ENCODE peak calls at places on chromosomes 4 and X, in ten cellular contexts. One of them, this sample, is unnamed.
A peak's percentile ranks its signal among the peaks of the same experiment; 100 is the strongest.

GRCh38 chrX:109310031-109310430 is 171.9 kb downstream of the GUCY2F start:
- DNase-seq in naive thymus-derived CD8-positive, alpha-beta T cell: no peak
- DNase-seq in hepatic stellate cell: no peak
- DNase-seq in progenitor cell of endocrine pancreas: no peak
- DNase-seq in head of caudate nucleus: no peak
- DNase-seq in CD8-positive, alpha-beta T cell: no peak
- DNase-seq in CD4-positive, alpha-beta memory T cell: no peak
- DNase-seq in GM03348: no peak
- DNase-seq in astrocyte of the spinal cord: no peak
- DNase-seq in NAMALWA: no peak
- DNase-seq in this sample: no peak

GRCh38 chr4:161314371-161314770 is 849.4 kb downstream of the FSTL5 start:
- DNase-seq in progenitor cell of endocrine pancreas: no peak
- DNase-seq in CD8-positive, alpha-beta T cell: no peak
- DNase-seq in head of caudate nucleus: no peak
- DNase-seq in GM03348: no peak
- DNase-seq in CD4-positive, alpha-beta memory T cell: no peak
- DNase-seq in hepatic stellate cell: no peak
- DNase-seq in NAMALWA: no peak
- DNase-seq in astrocyte of the spinal cord: no peak
- DNase-seq in naive thymus-derived CD8-positive, alpha-beta T cell: no peak
- DNase-seq in this sample: no peak

GRCh38 chrX:113892891-113893290 is 691.0 kb upstream of the HTR2C start:
- DNase-seq in naive thymus-derived CD8-positive, alpha-beta T cell: no peak
- DNase-seq in GM03348: no peak
- DNase-seq in astrocyte of the spinal cord: no peak
- DNase-seq in hepatic stellate cell: no peak
- DNase-seq in NAMALWA: no peak
- DNase-seq in CD4-positive, alpha-beta memory T cell: no peak
- DNase-seq in head of caudate nucleus: no peak
- DNase-seq in CD8-positive, alpha-beta T cell: no peak
- DNase-seq in progenitor cell of endocrine pancreas: no peak
- DNase-seq in this sample: no peak

GRCh38 chrX:131565909-131566308 is 22.0 kb downstream of the OR13H1 start:
- DNase-seq in progenitor cell of endocrine pancreas: no peak
- DNase-seq in astrocyte of the spinal cord: no peak
- DNase-seq in NAMALWA: no peak
- DNase-seq in hepatic stellate cell: no peak
- DNase-seq in CD4-positive, alpha-beta memory T cell: no peak
- DNase-seq in head of caudate nucleus: no peak
- DNase-seq in naive thymus-derived CD8-positive, alpha-beta T cell: no peak
- DNase-seq in CD8-positive, alpha-beta T cell: no peak
- DNase-seq in GM03348: no peak
- DNase-seq in this sample: no peak

GRCh38 chr4:81648576-81649272 is 177.0 kb upstream of the RASGEF1B start:
- DNase-seq in hepatic stellate cell: no peak
- DNase-seq in astrocyte of the spinal cord: peak; percentile 28
- DNase-seq in GM03348: no peak
- DNase-seq in CD8-positive, alpha-beta T cell: peak; percentile 19
- DNase-seq in naive thymus-derived CD8-positive, alpha-beta T cell: peak; percentile 72
- DNase-seq in progenitor cell of endocrine pancreas: no peak
- DNase-seq in head of caudate nucleus: no peak
- DNase-seq in CD4-positive, alpha-beta memory T cell: peak; percentile 17
- DNase-seq in NAMALWA: peak; percentile 83
- DNase-seq in this sample: no peak

GRCh38 chr4:121072836-121073362 is 564 bp upstream of the NDNF start:
- DNase-seq in CD8-positive, alpha-beta T cell: no peak
- DNase-seq in CD4-positive, alpha-beta memory T cell: peak; percentile 7
- DNase-seq in astrocyte of the spinal cord: no peak
- DNase-seq in progenitor cell of endocrine pancreas: no peak
- DNase-seq in hepatic stellate cell: no peak
- DNase-seq in naive thymus-derived CD8-positive, alpha-beta T cell: peak; percentile 31
- DNase-seq in head of caudate nucleus: no peak
- DNase-seq in GM03348: peak; percentile 12
- DNase-seq in NAMALWA: no peak
- DNase-seq in this sample: peak; percentile 11

GRCh38 chr4:2962614-2963184 is 507 bp downstream of the NOP14 start:
- DNase-seq in progenitor cell of endocrine pancreas: no peak
- DNase-seq in astrocyte of the spinal cord: no peak
- DNase-seq in NAMALWA: peak; percentile 84
- DNase-seq in GM03348: no peak
- DNase-seq in hepatic stellate cell: peak; percentile 52
- DNase-seq in head of caudate nucleus: peak; percentile 41
- DNase-seq in naive thymus-derived CD8-positive, alpha-beta T cell: no peak
- DNase-seq in CD4-positive, alpha-beta memory T cell: no peak
- DNase-seq in CD8-positive, alpha-beta T cell: peak; percentile 35
- DNase-seq in this sample: peak; percentile 37

GRCh38 chrX:63922221-63922620 is 137.2 kb upstream of the ARHGEF9 start:
- DNase-seq in progenitor cell of endocrine pancreas: no peak
- DNase-seq in head of caudate nucleus: no peak
- DNase-seq in CD4-positive, alpha-beta memory T cell: no peak
- DNase-seq in astrocyte of the spinal cord: peak; percentile 24
- DNase-seq in CD8-positive, alpha-beta T cell: no peak
- DNase-seq in hepatic stellate cell: peak; percentile 42
- DNase-seq in NAMALWA: no peak
- DNase-seq in GM03348: peak; percentile 63
- DNase-seq in naive thymus-derived CD8-positive, alpha-beta T cell: no peak
- DNase-seq in this sample: no peak

GRCh38 chr4:15691346-15692140 is 9.9 kb downstream of the FAM200B start:
- DNase-seq in progenitor cell of endocrine pancreas: no peak
- DNase-seq in GM03348: peak; percentile 23
- DNase-seq in naive thymus-derived CD8-positive, alpha-beta T cell: no peak
- DNase-seq in CD8-positive, alpha-beta T cell: no peak
- DNase-seq in head of caudate nucleus: no peak
- DNase-seq in astrocyte of the spinal cord: peak; percentile 61
- DNase-seq in CD4-positive, alpha-beta memory T cell: no peak
- DNase-seq in NAMALWA: no peak
- DNase-seq in hepatic stellate cell: no peak
- DNase-seq in this sample: no peak

GRCh38 chr4:121791481-121791880 is 9.6 kb upstream of the EXOSC9 start:
- DNase-seq in CD8-positive, alpha-beta T cell: no peak
- DNase-seq in head of caudate nucleus: no peak
- DNase-seq in hepatic stellate cell: peak; percentile 26
- DNase-seq in astrocyte of the spinal cord: peak; percentile 89
- DNase-seq in GM03348: peak; percentile 64
- DNase-seq in NAMALWA: no peak
- DNase-seq in progenitor cell of endocrine pancreas: no peak
- DNase-seq in naive thymus-derived CD8-positive, alpha-beta T cell: no peak
- DNase-seq in CD4-positive, alpha-beta memory T cell: no peak
- DNase-seq in this sample: no peak

GRCh38 chr4:2799444-2799911 is 6.6 kb downstream of the SH3BP2 start:
- DNase-seq in progenitor cell of endocrine pancreas: no peak
- DNase-seq in astrocyte of the spinal cord: no peak
- DNase-seq in GM03348: no peak
- DNase-seq in CD8-positive, alpha-beta T cell: no peak
- DNase-seq in head of caudate nucleus: no peak
- DNase-seq in NAMALWA: no peak
- DNase-seq in naive thymus-derived CD8-positive, alpha-beta T cell: no peak
- DNase-seq in hepatic stellate cell: no peak
- DNase-seq in CD4-positive, alpha-beta memory T cell: no peak
- DNase-seq in this sample: no peak